ENCODE peak calls at places on chromosomes 16 and 17, in five cellular contexts. G is aorta, O is neural progenitor cell, W is cardiac muscle cell, V is gastrocnemius medialis. U is an unnamed sample. For H3K4me1, the result is how much of the 10 kb centered on the place peaks cover.

GRCh38 chr17:9266031-9266680 is 244.8 kb downstream of the NTN1 start:
- DNase-seq in G (no peak), O (no peak), W (no peak), V (no peak), U (no peak)

GRCh38 chr17:15513058-15513858 is 45.8 kb upstream of the CDRT4 start:
- DNase-seq in G (no peak), O (no peak), W (no peak), V (no peak), U (no peak)

GRCh38 chr17:35371934-35372333 is 1.5 kb downstream of the SLFN11 start:
- DNase-seq in G (no peak), O (no peak), W (no peak), V (no peak), U (no peak)

GRCh38 chr16:67800252-67801046 is 5.9 kb downstream of the RANBP10 start:
- DNase-seq in G (no peak), O (no peak), W (no peak), V (peak), U (no peak)

GRCh38 chr17:64051153-64051552 is 30.7 kb upstream of the ICAM2 start:
- DNase-seq in G (no peak), O (no peak), W (no peak), V (no peak), U (no peak)

GRCh38 chr17:42694524-42694923 is 12.2 kb downstream of the CNTNAP1 start:
- DNase-seq in G (no peak), O (no peak), W (no peak), V (no peak), U (no peak)

GRCh38 chr16:74279266-74279665 is 17.3 kb upstream of the PSMD7 start:
- DNase-seq in G (no peak), O (no peak), W (no peak), V (no peak), U (peak)

GRCh38 chr16:19210175-19210924 is 42.3 kb downstream of the SYT17 start:
- DNase-seq in G (no peak), O (no peak), W (no peak), V (no peak), U (no peak)

GRCh38 chr17:52027620-52028019 is 130.9 kb downstream of the CA10 start:
- DNase-seq in G (no peak), O (no peak), W (no peak), V (no peak), U (no peak)

GRCh38 chr17:76297436-76297835 is 10.6 kb downstream of the QRICH2 start:
- DNase-seq in G (peak), O (no peak), W (no peak), V (no peak), U (no peak)

GRCh38 chr16:85840801-85841200 is 41.3 kb downstream of the COX4I1 start:
- DNase-seq in G (peak), O (no peak), W (no peak), V (no peak), U (no peak)

GRCh38 chr16:56237451-56237930 is 46.2 kb downstream of the GNAO1 start:
- DNase-seq in G (no peak), O (no peak), W (no peak), V (no peak), U (no peak)

GRCh38 chr17:44865231-44865660 is 17.6 kb downstream of the HIGD1B start:
- DNase-seq in G (peak), O (peak), W (peak), V (peak), U (peak)

GRCh38 chr16:73157861-73158260 is 109.9 kb upstream of the ZFHX3 start:
- DNase-seq in G (no peak), O (no peak), W (no peak), V (no peak), U (no peak)

GRCh38 chr17:66727634-66728570 is 107.0 kb upstream of the CACNG5 start:
- DNase-seq in G (peak), O (peak), W (peak), V (no peak), U (peak)

GRCh38 chr17:40535924-40536717 is 29.2 kb downstream of the CCR7 start:
- DNase-seq in G (peak), O (no peak), W (peak), V (no peak), U (no peak)

GRCh38 chr16:13999895-14000425 is 71.2 kb upstream of the MRTFB start:
- DNase-seq in G (no peak), O (no peak), W (peak), V (no peak), U (no peak)

GRCh38 chr16:70696952-70697600 is 11.2 kb upstream of the MTSS2 start:
- DNase-seq in G (no peak), O (no peak), W (no peak), V (no peak), U (peak)

GRCh38 chr17:55783684-55784245 is 32.9 kb downstream of the PCTP start:
- DNase-seq in G (peak), O (no peak), W (no peak), V (peak), U (no peak)

GRCh38 chr16:383326-384020 is 1.7 kb upstream of the PGAP6 start:
- DNase-seq in G (peak), O (peak), W (peak), V (no peak), U (no peak)

GRCh38 chr16:590165-590874 is 454 bp downstream of the RAB40C start:
- DNase-seq in G (peak), O (peak), W (peak), V (no peak), U (no peak)

GRCh38 chr17:29778936-29779811 is 150.9 kb downstream of the SSH2 start:
- DNase-seq in G (peak), O (peak), W (peak), V (peak), U (peak)

GRCh38 chr17:80051681-80052080 is 15.2 kb downstream of the CCDC40 start:
- DNase-seq in G (no peak), O (no peak), W (no peak), V (no peak), U (no peak)

GRCh38 chr16:54985668-54986067 is 55.0 kb downstream of the IRX5 start:
- DNase-seq in G (no peak), O (no peak), W (no peak), V (no peak), U (no peak)

GRCh38 chr17:79053251-79053925 is 21.2 kb upstream of the ENGASE start:
- DNase-seq in G (peak), O (no peak), W (no peak), V (no peak), U (no peak)

GRCh38 chr16:27671410-27671809 is 121.5 kb downstream of the KATNIP start:
- DNase-seq in G (no peak), O (no peak), W (no peak), V (no peak), U (no peak)

GRCh38 chr17:64315032-64315490 is 52.0 kb upstream of the TEX2 start:
- DNase-seq in G (peak), O (no peak), W (no peak), V (peak), U (no peak)

GRCh38 chr17:68697850-68698313 is 96.7 kb upstream of the FAM20A start:
- DNase-seq in G (no peak), O (no peak), W (no peak), V (peak), U (no peak)

GRCh38 chr17:14791221-14791620 is 473.9 kb downstream of the PMP22 start:
- DNase-seq in G (no peak), O (no peak), W (no peak), V (no peak), U (no peak)

GRCh38 chr16:83720981-83721380 is 86.8 kb upstream of the HSBP1 start:
- DNase-seq in G (no peak), O (no peak), W (no peak), V (no peak), U (no peak)

GRCh38 chr16:85303354-85303883 is 191.1 kb upstream of the CIBAR2 start:
- DNase-seq in G (peak), O (peak), W (peak), V (no peak), U (peak)

GRCh38 chr17:18163528-18163927 is 20.1 kb upstream of the ALKBH5 start:
- DNase-seq in G (no peak), O (no peak), W (no peak), V (no peak), U (no peak)

GRCh38 chr17:59513934-59514841 is 51.2 kb upstream of the DHX40 start:
- DNase-seq in G (peak), O (peak), W (peak), V (peak), U (peak)

GRCh38 chr17:73349138-73349537 is 37.3 kb upstream of the CDC42EP4 start:
- DNase-seq in G (no peak), O (peak), W (no peak), V (no peak), U (no peak)

GRCh38 chr17:59181481-59181880 is 25.9 kb downstream of the PRR11 start:
- DNase-seq in G (no peak), O (no peak), W (no peak), V (no peak), U (no peak)

GRCh38 chr17:55518549-55518948 is 7.3 kb upstream of the SMIM36 start:
- DNase-seq in G (no peak), O (no peak), W (no peak), V (no peak), U (no peak)

GRCh38 chr16:1287982-1288670 is 21.3 kb upstream of the UBE2I start:
- DNase-seq in G (no peak), O (no peak), W (no peak), V (no peak), U (no peak)

GRCh38 chr17:77543779-77544178 is 403.0 kb downstream of the SEC14L1 start:
- DNase-seq in G (no peak), O (no peak), W (no peak), V (no peak), U (no peak)
- H3K4me1 ChIP-seq in G (under half), O (half or more), W (under half), V (under half), U (under half)

DNA sequence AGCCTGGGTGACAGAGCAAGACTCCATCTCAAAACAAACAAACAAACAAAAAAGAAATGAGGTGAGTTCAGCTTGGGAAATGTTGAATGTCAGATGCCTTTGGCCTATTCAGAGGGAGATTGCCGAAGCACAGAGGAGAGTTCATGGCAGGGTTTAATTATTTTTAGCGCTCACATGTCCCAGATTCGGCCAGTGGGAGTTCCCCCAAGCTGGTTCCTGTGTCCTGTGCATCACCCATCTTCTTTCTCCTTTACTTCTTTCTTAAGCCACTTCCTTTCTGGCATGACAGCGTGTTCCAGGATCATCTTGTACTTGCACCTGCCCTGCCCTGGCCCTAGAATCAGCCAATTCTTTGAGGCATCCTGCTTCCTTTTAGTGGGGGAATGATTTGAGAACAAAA is 9.2 kb downstream of the MPV17L start:
- DNase-seq in G (no peak), O (no peak), W (no peak), V (peak), U (no peak)
- H3K4me1 ChIP-seq in G (under half), O (under half), W (under half), V (under half), U (under half)

GRCh38 chr17:57400648-57401047 is 144.3 kb downstream of the MSI2 start:
- DNase-seq in G (no peak), O (no peak), W (no peak), V (no peak), U (no peak)

GRCh38 chr17:57402691-57403090 is 146.4 kb downstream of the MSI2 start:
- DNase-seq in G (no peak), O (no peak), W (no peak), V (no peak), U (no peak)

GRCh38 chr17:57399690-57400089 is 143.4 kb downstream of the MSI2 start:
- DNase-seq in G (no peak), O (no peak), W (no peak), V (no peak), U (no peak)

GRCh38 chr17:57403241-57403640 is 146.9 kb downstream of the MSI2 start:
- DNase-seq in G (no peak), O (no peak), W (no peak), V (no peak), U (no peak)

DNA sequence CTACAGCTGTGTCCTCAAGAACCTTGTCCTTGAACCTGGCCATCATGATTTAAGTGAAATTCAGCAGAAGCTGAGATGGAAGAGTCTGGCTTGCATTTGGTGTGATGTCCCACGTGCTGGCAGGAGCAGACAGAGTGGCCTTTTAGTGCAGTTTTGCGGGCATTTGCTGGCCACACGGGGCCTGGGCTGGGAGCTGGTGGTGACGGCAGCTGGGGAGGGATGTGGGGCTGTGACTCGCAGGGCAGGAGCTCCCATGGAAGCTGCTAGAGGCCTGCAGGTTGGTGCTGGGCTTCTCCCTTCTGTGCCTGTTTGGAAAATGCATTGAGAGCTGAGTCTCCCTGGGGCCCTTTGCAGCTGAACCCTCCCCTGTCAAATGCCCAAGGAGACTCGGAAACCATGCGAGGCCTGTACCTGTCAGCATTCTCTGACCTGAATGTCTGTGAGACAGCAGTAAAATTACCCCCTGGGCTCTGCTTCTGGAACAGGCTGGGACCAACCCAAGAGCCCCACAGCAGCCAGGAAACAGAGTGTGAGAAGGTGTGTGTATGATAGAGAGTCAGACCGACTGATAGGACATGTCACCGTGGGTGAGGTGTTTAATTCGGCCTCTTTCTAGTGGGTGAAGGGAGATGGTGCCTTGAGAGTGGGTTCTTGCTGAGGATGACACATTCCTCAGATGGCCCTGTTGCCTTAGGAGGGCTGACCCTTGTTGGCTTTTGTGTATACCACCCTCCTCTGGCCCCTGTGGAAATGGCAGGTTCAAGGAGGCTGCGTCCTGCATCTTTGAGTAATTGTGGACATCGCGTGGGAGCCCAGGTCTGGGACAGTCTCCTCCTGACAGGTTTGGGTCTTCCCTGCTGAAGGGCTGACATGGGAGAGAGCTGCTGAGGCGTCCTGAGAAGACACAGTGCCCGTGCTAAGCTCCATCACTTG is 145.5 kb downstream of the MSI2 start:
- DNase-seq in G (no peak), O (peak), W (peak), V (no peak), U (no peak)
- H3K4me1 ChIP-seq in G (under half), O (half or more), W (under half), V (under half), U (half or more)

GRCh38 chr17:77426676-77427386 is 286.1 kb downstream of the SEC14L1 start:
- DNase-seq in G (no peak), O (no peak), W (no peak), V (no peak), U (no peak)

GRCh38 chr17:77423589-77424451 is 283.1 kb downstream of the SEC14L1 start:
- DNase-seq in G (peak), O (no peak), W (no peak), V (peak), U (no peak)

GRCh38 chr17:77425791-77426641 is 285.2 kb downstream of the SEC14L1 start:
- DNase-seq in G (no peak), O (peak), W (no peak), V (no peak), U (no peak)

GRCh38 chr17:77422104-77422782 is 281.5 kb downstream of the SEC14L1 start:
- DNase-seq in G (no peak), O (no peak), W (no peak), V (peak), U (no peak)

DNA sequence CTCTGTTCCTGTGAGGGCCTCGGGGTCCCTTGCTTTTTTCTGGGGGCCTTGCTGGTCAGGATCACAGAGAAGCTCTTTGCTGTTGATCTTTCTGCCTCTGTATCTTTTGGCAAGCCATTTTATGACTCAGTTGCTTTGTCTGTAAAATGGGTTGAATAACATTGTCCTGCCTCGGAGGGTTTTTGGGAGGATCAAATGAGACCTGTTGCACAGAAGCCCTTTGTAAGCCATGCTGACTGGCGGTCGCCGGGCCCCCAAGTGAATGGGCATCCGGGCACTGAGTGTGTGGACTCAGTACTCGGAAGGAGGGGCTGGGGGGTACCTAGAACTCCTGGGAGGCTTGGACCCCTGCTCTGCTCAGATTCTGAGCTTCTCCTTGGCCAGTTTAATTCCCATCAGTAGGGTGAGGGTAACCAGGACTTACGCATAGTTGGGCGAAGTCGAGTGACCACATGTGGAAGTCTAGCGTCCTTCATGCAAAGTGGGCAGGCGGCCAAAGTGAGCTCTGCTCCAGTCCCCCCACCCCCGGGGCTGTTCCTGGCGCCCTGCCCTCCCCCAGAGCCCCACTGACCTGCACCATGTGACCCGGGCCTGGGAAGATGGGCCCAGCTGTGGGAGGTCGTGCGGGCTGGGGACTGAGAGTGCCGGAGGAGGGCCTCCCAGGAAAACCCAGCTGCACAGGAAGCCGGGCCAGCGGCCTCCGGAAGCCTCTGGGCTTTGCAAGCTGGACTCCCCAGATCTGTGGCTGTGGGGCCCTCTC is 284.0 kb downstream of the SEC14L1 start:
- DNase-seq in G (peak), O (no peak), W (peak), V (peak), U (no peak)
- H3K4me1 ChIP-seq in G (under half), O (half or more), W (under half), V (half or more), U (half or more)

DNA sequence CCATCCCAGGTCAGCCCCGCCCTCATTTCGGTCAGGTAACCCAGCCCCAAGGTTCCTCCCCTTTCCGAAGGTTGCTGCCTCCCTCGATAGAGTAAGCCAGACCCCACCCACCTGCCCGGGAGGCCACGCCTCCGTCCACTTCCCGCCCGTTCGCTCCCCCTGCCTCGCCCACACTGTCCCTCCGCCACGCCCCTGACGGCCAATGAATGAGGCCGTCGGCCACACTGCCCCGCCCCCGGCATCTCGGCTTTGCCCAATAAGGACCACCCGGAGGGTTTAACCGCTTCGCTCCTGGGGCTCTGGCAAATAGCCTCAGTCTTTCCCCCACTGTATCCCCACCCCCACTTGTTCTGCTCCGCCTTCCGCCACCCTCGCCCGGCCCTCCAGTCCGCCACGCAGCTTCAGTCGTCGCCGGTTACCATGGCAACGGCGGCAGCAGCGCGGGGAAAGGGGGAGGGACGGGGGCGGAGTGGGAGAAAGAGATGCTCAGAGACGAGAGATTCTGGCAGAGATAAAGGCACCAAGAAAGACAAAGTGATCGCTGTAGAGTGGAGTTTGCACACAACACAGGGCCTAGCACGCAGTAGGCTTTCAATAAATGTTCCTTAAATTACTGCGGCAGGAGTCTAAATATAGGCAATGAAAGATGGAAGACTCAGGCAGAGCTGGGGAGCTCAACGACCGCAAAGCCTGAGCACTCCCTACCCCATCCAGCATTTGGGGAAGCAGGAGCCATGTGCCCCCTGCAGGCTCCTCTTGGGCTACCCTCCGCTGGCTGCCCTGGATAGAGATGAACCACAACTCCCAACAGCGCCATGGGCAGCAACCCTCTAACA is 5.1 kb downstream of the DLG4 start:
- DNase-seq in G (peak), O (peak), W (peak), V (peak), U (peak)
- H3K4me1 ChIP-seq in G (under half), O (half or more), W (under half), V (under half), U (half or more)

GRCh38 chr16:25013751-25014499 is 1.2 kb downstream of the ARHGAP17 start:
- DNase-seq in G (no peak), O (no peak), W (no peak), V (no peak), U (no peak)
- H3K4me1 ChIP-seq in G (under half), O (under half), W (under half), V (half or more), U (under half)

GRCh38 chr17:77444653-77445029 is 303.9 kb downstream of the SEC14L1 start:
- DNase-seq in G (no peak), O (no peak), W (no peak), V (no peak), U (no peak)

GRCh38 chr17:77445030-77445907 is 304.5 kb downstream of the SEC14L1 start:
- DNase-seq in G (peak), O (no peak), W (no peak), V (no peak), U (peak)

GRCh38 chr17:77445908-77446535 is 305.3 kb downstream of the SEC14L1 start:
- DNase-seq in G (peak), O (no peak), W (no peak), V (no peak), U (peak)

GRCh38 chr17:77442976-77443742 is 302.4 kb downstream of the SEC14L1 start:
- DNase-seq in G (no peak), O (no peak), W (no peak), V (no peak), U (peak)

GRCh38 chr17:77443743-77444260 is 303.0 kb downstream of the SEC14L1 start:
- DNase-seq in G (no peak), O (no peak), W (no peak), V (no peak), U (no peak)
- H3K4me1 ChIP-seq in G (under half), O (under half), W (under half), V (under half), U (half or more)

GRCh38 chr17:77886387-77886728 is 72.1 kb upstream of the TNRC6C start:
- DNase-seq in G (peak), O (no peak), W (no peak), V (no peak), U (no peak)
- H3K4me1 ChIP-seq in G (under half), O (under half), W (under half), V (under half), U (under half)

U was measured in DND-41.